ENCODE peak calls at places on chromosome 17, in five cellular contexts. I is CD8-positive, alpha-beta T cell; E is esophagus squamous epithelium; N is iPS DF 6.9; R is GM23248. P is an unnamed sample.
A peak's percentile ranks its signal among the peaks of the same experiment; 100 is the strongest.

GRCh38 chr17:82160081-82160480 is 52.6 kb downstream of the CCDC57 start:
- DNase-seq in I (no peak), E (no peak), N (no peak), R (peak; percentile 12), P (peak; percentile 68)

GRCh38 chr17:10162034-10162433 is 36.4 kb downstream of the GAS7 start:
- DNase-seq in I (no peak), E (no peak), N (no peak), R (peak; percentile 45), P (no peak)

GRCh38 chr17:81115749-81116464 is 49.4 kb upstream of the PVALEF start:
- DNase-seq in I (no peak), E (no peak), N (no peak), R (no peak), P (peak; percentile 51)

GRCh38 chr17:57166803-57167202 is 81.8 kb downstream of the AKAP1 start:
- DNase-seq in I (no peak), E (no peak), N (no peak), R (no peak), P (no peak)

GRCh38 chr17:68328676-68329075 is 37.4 kb downstream of the ARSG start:
- DNase-seq in I (no peak), E (no peak), N (no peak), R (no peak), P (no peak)

GRCh38 chr17:65987988-65988387 is 203.9 kb downstream of the CEP112 start:
- DNase-seq in I (no peak), E (no peak), N (peak; percentile 31), R (peak; percentile 45), P (peak; percentile 24)

GRCh38 chr17:4950757-4951204 is at the start of gene ENO3:
- DNase-seq in I (no peak), E (no peak), N (no peak), R (no peak), P (no peak)

GRCh38 chr17:79919164-79919585 is 79.9 kb upstream of the CBX4 start:
- DNase-seq in I (no peak), E (no peak), N (no peak), R (peak; percentile 67), P (peak; percentile 44)

GRCh38 chr17:28086519-28086918 is 44.0 kb downstream of the NLK start:
- DNase-seq in I (no peak), E (no peak), N (no peak), R (peak; percentile 57), P (peak; percentile 54)

GRCh38 chr17:2084129-2084765 is 29.3 kb downstream of the HIC1 start:
- DNase-seq in I (no peak), E (no peak), N (no peak), R (peak; percentile 92), P (peak; percentile 84)

GRCh38 chr17:72588961-72589360 is 468.1 kb downstream of the SOX9 start:
- DNase-seq in I (no peak), E (no peak), N (no peak), R (no peak), P (no peak)